ENCODE peak calls at places on chromosome 2, in six cellular contexts. Y is mammary epithelial cell, R is A549, K is kidney, J is fibroblast of the aortic adventitia, C is astrocyte of the cerebellum. E is an unnamed sample.

GRCh38 chr2:4979127-4979526 is 713.1 kb upstream of the SOX11 start:
- DNase-seq in K (no peak), R (no peak), C (no peak), Y (no peak), J (no peak), E (no peak)

GRCh38 chr2:119645173-119645846 is 33.7 kb upstream of the TMEM177 start:
- DNase-seq in C (no peak), K (no peak), Y (no peak), J (peak; percentile 88), R (no peak), E (no peak)

GRCh38 chr2:233092446-233093438 is 32.6 kb downstream of the INPP5D start:
- DNase-seq in Y (no peak), R (no peak), J (no peak), K (peak; percentile 16), C (no peak), E (no peak)

GRCh38 chr2:7744827-7745226 is 827.6 kb downstream of the RNF144A start:
- DNase-seq in C (no peak), J (no peak), K (no peak), Y (peak; percentile 46), R (no peak), E (no peak)

GRCh38 chr2:3142961-3143571 is 234.6 kb downstream of the EIPR1 start:
- DNase-seq in K (no peak), R (no peak), J (no peak), Y (no peak), C (no peak), E (no peak)

GRCh38 chr2:152372438-152372984 is 37.5 kb downstream of the FMNL2 start:
- DNase-seq in R (no peak), K (no peak), J (no peak), Y (no peak), C (no peak), E (no peak)

GRCh38 chr2:30271300-30271699 is 40.0 kb downstream of the LBH start:
- DNase-seq in K (no peak), C (no peak), R (no peak), J (no peak), Y (no peak), E (no peak)

GRCh38 chr2:62216616-62217015 is 20.7 kb downstream of the B3GNT2 start:
- DNase-seq in J (peak; percentile 86), C (peak; percentile 26), R (no peak), Y (peak; percentile 74), K (no peak), E (no peak)

GRCh38 chr2:144512421-144513272 is 7.3 kb downstream of the ZEB2 start:
- DNase-seq in J (peak; percentile 55), R (no peak), Y (no peak), K (no peak), C (no peak), E (no peak)

GRCh38 chr2:16319425-16320245 is 346.0 kb downstream of the CYRIA start:
- DNase-seq in R (no peak), J (no peak), Y (no peak), C (no peak), K (peak; percentile 72), E (no peak)

GRCh38 chr2:229445501-229446294 is 174.6 kb upstream of the PID1 start:
- DNase-seq in Y (peak; percentile 43), C (peak; percentile 20), R (no peak), K (no peak), J (peak; percentile 91), E (no peak)

GRCh38 chr2:73418343-73418742 is 32.7 kb downstream of the ALMS1 start:
- DNase-seq in R (no peak), J (peak; percentile 96), K (peak; percentile 71), Y (peak; percentile 46), C (peak; percentile 81), E (no peak)

GRCh38 chr2:190530211-190530639 is 4.3 kb downstream of the NEMP2 start:
- DNase-seq in Y (peak; percentile 26), R (no peak), C (no peak), J (peak; percentile 91), K (no peak), E (no peak)

GRCh38 chr2:165893556-165893955 is 60.0 kb downstream of the TTC21B start:
- DNase-seq in Y (no peak), K (no peak), R (no peak), C (no peak), J (no peak), E (no peak)

GRCh38 chr2:239298126-239298804 is 102.6 kb downstream of the HDAC4 start:
- DNase-seq in C (no peak), R (no peak), Y (no peak), K (peak; percentile 65), J (no peak), E (no peak)

GRCh38 chr2:69026026-69026425 is 13.0 kb downstream of the ANTXR1 start:
- DNase-seq in Y (peak; percentile 54), K (no peak), C (no peak), J (peak; percentile 58), R (no peak), E (no peak)

GRCh38 chr2:109374548-109375130 is 239.1 kb downstream of the SEPTIN10 start:
- DNase-seq in C (no peak), Y (no peak), J (no peak), K (peak; percentile 61), R (no peak), E (no peak)

GRCh38 chr2:160613466-160614153 is 120.0 kb upstream of the RBMS1 start:
- DNase-seq in Y (peak; percentile 76), J (peak; percentile 77), R (no peak), K (no peak), C (peak; percentile 64), E (no peak)

GRCh38 chr2:134148843-134149472 is 104.9 kb upstream of the MGAT5 start:
- DNase-seq in R (no peak), K (no peak), J (no peak), Y (peak; percentile 17), C (no peak), E (peak; percentile 5)

DNA sequence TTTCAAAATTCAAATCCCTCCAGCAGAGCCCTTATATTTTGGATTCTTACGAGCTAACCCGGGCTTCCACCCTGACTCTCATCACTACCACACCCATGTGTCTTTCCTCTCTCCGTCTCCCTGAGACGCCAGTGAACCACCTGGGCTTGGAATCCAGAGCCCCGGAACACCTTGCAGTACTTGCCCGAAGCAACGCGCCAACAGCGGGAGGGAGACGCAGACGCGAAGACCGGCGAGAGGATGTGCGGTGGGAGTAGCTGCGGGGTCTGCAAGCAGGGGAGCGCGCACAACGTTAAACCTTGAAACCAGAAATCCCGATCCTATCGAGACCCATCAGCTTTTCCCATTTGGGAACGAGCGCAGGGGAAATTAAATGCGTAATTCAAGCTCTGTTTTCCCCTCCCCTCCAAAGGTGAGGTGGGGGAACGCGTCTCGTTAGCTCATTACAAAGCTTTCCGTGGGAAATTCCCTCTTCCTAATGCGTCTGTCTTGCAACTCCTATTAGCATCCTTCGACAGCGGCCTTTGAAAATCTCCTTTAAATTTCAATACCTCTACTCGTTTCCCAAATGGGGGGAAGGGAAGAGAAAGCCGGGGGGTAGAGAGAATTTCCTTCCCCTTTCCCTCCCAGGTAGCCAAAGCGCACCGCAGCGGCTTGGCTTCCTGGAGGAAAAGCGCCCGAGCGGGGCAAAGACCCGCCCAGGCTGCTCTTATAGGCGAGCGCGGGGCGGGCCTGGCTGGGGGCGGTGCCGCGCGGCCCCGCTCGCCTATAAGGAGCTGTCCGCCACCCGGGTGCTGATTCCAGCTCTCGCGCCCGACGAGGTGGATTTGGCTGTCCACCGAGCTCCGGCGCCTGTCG is at the start of gene CNTNAP5:
- DNase-seq in Y (peak; percentile 15), R (no peak), J (peak; percentile 5), C (no peak), K (peak; percentile 73), E (no peak)
- H3K4me3 ChIP-seq in Y (no peak within 1 kb of the TSS), R (no peak within 1 kb of the TSS), J (no peak within 1 kb of the TSS), C (no peak within 1 kb of the TSS), K (no peak within 1 kb of the TSS), E (peak within 1 kb of the TSS; percentile 61)

DNA sequence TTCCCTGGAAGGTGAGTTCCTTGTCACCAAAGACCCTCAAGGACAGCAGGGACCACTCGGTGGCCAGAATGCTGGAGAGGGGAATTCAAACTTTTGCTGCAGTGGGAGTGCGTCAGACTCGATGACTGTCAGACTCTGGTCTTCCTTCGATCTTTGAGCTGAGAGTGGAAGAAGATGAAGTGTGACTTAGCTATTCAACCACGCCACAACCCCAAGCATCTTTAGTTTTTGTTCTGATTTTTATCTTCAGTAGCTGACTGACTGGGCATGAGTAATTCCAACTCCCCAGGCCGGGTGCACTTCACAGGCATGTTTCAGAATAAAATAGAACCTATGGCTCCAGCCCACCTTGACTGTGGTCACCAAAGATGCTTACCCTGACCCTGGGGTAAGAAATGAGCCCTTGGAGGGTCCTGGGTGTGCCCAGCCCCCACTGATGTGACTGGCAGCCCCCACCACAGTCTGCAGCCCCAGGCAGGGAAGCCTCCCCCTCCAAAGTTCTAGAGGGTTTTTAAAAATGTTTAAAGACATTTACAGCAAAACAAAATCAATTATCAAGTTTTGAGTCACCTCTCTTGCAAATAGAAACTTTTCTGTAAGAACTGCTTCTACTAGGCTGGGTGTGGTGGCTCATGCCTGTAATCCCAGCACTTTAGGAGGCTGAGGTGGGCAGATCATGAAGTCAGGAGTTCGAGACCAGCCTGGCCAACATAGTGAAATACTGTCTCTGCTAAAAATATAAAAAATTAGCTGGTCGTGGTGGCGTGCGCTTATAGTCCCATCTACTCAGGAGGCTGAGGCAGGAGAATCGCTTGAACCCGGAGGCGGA is 24.9 kb upstream of the YWHAQ start:
- DNase-seq in K (no peak), J (peak; percentile 82), R (no peak), C (peak; percentile 58), Y (peak; percentile 92), E (no peak)
- H3K4me3 ChIP-seq in K (no peak overlapping the region), J (no peak overlapping the region), R (no peak overlapping the region), C (no peak overlapping the region), Y (no peak overlapping the region), E (no peak overlapping the region)

DNA sequence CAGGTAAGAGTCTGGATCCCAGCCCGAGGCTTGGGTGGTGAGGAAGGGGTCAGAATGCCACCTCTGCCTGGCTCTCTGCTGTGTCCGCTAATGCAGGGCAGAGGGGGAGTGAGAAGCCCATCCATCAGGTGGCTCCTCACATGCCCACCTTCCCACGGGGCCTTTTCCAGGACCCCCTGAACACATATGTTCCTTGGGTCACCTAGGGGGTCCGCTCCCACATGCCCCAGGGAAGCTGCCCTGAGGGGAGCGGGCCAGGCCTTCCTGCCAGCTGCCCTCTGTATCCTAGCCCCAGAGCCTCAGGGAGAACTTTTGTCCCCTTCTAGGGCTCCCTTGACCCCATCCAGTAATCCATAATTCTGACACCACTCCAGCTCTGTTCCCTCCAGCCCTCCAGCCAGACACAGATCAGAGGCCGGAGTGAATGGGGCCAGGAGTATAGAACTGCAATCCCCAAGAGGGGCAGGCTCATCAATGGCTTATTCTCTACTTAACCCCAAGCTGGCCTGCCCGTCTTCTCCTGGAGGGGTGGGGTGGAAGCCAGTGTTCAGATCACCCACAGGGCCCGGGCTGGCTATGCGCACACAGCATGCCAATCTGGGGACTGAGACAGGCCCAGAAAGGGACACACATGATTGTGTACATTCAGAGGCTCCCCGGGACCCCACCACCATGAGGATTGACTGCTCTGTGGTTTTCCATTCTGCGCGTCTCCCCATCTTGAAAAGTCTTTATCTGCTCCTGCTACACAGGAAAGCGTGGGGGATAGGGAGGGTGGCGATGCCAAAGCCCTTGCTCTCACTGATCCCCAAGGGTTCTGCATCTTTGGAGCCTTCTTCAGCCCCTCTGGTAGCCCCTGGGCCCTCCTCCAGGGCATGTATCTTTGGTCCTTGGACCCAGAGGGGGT is 1.1 kb downstream of the EMILIN1 start:
- DNase-seq in J (no peak), R (no peak), K (peak; percentile 74), Y (no peak), C (no peak), E (no peak)
- H3K4me3 ChIP-seq in J (peak overlapping the region; percentile 94), R (no peak overlapping the region), K (peak overlapping the region; percentile 20), Y (no peak overlapping the region), C (peak overlapping the region; percentile 63), E (peak overlapping the region; percentile 86)

DNA sequence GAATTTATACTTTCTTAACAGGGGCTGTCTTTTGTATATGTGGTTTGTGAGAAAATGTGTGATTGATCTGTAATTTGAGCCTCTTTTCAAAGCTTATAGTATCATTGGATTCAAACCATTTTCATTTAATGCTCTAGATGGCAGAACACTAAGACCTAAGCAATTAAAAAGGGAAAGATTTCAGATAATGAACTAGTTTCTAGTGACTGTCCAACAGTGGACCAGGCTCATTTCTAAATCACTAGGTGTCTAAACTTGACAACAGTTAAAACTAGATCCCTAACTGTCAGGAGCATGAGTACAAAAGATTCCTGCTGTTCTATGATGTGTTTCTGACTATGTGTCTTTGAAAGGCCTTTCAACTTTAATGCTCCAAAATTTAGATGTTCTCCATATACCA is 54.6 kb downstream of the ANKRD44 start:
- DNase-seq in C (no peak), J (no peak), K (no peak), Y (no peak), R (no peak), E (no peak)
- H3K4me3 ChIP-seq in C (no peak overlapping the region), J (no peak overlapping the region), K (no peak overlapping the region), Y (no peak overlapping the region), R (no peak overlapping the region), E (peak overlapping the region; percentile 5)